ENCODE peak calls at places on chromosomes 2 and 18, in eight cellular contexts. Q, D, O, W, U, A, L and S are unnamed samples.

GRCh38 chr2:88933980-88934379 is 242.5 kb downstream of the RPIA start:
- DNase-seq in Q (no peak), D (no peak), O (no peak), W (no peak), U (no peak), A (peak; percentile 9), L (no peak), S (peak; percentile 12)

GRCh38 chr2:144237845-144238637 is 281.9 kb downstream of the ZEB2 start:
- DNase-seq in Q (peak; percentile 10), D (no peak), O (no peak), W (no peak), U (no peak), A (no peak), L (no peak), S (no peak)

GRCh38 chr2:133135035-133135654 is 433.1 kb downstream of the NCKAP5 start:
- DNase-seq in Q (no peak), D (no peak), O (no peak), W (no peak), U (peak; percentile 8), A (no peak), L (no peak), S (no peak)

GRCh38 chr2:26583381-26583911 is 57.7 kb downstream of the CIB4 start:
- DNase-seq in Q (no peak), D (no peak), O (no peak), W (peak; percentile 62), U (no peak), A (no peak), L (no peak), S (no peak)

GRCh38 chr2:147149589-147150245 is 695.1 kb upstream of the ACVR2A start:
- DNase-seq in Q (no peak), D (no peak), O (no peak), W (peak; percentile 43), U (peak; percentile 73), A (no peak), L (no peak), S (peak; percentile 26)

GRCh38 chr2:159612255-159612901 is 4.0 kb downstream of the BAZ2B start:
- DNase-seq in Q (no peak), D (no peak), O (no peak), W (no peak), U (peak; percentile 44), A (peak; percentile 45), L (no peak), S (peak; percentile 42)

GRCh38 chr18:79611040-79611681 is 68.4 kb upstream of the CTDP1 start:
- DNase-seq in Q (peak; percentile 52), D (peak; percentile 36), O (peak; percentile 51), W (peak; percentile 49), U (peak; percentile 93), A (peak; percentile 33), L (no peak), S (peak; percentile 55)

GRCh38 chr18:50194623-50195532 is at the start of gene MYO5B:
- DNase-seq in Q (no peak), D (no peak), O (peak; percentile 33), W (peak; percentile 81), U (peak; percentile 3), A (peak; percentile 89), L (no peak), S (peak; percentile 85)

GRCh38 chr2:105795575-105795934 is 50.8 kb downstream of the NCK2 start:
- DNase-seq in Q (no peak), D (no peak), O (no peak), W (no peak), U (no peak), A (no peak), L (no peak), S (no peak)

GRCh38 chr18:25921677-25922421 is 168.6 kb downstream of the SS18 start:
- DNase-seq in Q (no peak), D (no peak), O (no peak), W (no peak), U (peak; percentile 0), A (peak; percentile 31), L (peak; percentile 30), S (peak; percentile 38)

GRCh38 chr2:78677774-78678173 is 347.7 kb upstream of the REG3G start:
- DNase-seq in Q (no peak), D (no peak), O (no peak), W (no peak), U (no peak), A (no peak), L (no peak), S (no peak)

GRCh38 chr2:78682781-78683180 is 342.7 kb upstream of the REG3G start:
- DNase-seq in Q (no peak), D (no peak), O (no peak), W (no peak), U (peak; percentile 1), A (no peak), L (no peak), S (no peak)

GRCh38 chr2:78681386-78681785 is 344.1 kb upstream of the REG3G start:
- DNase-seq in Q (no peak), D (no peak), O (no peak), W (no peak), U (no peak), A (no peak), L (no peak), S (no peak)

GRCh38 chr2:78676921-78677696 is 348.4 kb upstream of the REG3G start:
- DNase-seq in Q (no peak), D (no peak), O (no peak), W (no peak), U (no peak), A (no peak), L (no peak), S (no peak)
- TF ChIP-seq CTCF in Q (no peak), D (no peak), O (no peak), W (no peak), U (no peak), A (no peak), L (no peak), S (no peak)

GRCh38 chr2:11175293-11175795 is 20.1 kb downstream of the SLC66A3 start:
- DNase-seq in Q (no peak), D (peak; percentile 19), O (no peak), W (no peak), U (peak; percentile 85), A (peak; percentile 25), L (no peak), S (no peak)
- H3K4me3 ChIP-seq in Q (no peak overlapping the region), D (no peak overlapping the region), O (no peak overlapping the region), W (no peak overlapping the region), U (no peak overlapping the region), A (no peak overlapping the region), L (no peak overlapping the region), S (no peak overlapping the region)

GRCh38 chr2:196535742-196536141 is 103.8 kb upstream of the CCDC150 start:
- DNase-seq in Q (no peak), D (no peak), O (no peak), W (no peak), U (no peak), A (no peak), L (no peak), S (no peak)
- TF ChIP-seq CTCF in Q (peak; percentile 11), D (no peak), O (no peak), W (no peak), U (no peak), A (peak; percentile 17), L (peak; percentile 6), S (no peak)

GRCh38 chr2:184339966-184340365 is 258.4 kb upstream of the ZNF804A start:
- DNase-seq in Q (no peak), D (no peak), O (no peak), W (no peak), U (peak; percentile 37), A (peak; percentile 1), L (no peak), S (peak; percentile 25)

GRCh38 chr2:184336688-184337087 is 261.6 kb upstream of the ZNF804A start:
- DNase-seq in Q (no peak), D (no peak), O (no peak), W (no peak), U (peak; percentile 56), A (no peak), L (no peak), S (peak; percentile 30)

DNA sequence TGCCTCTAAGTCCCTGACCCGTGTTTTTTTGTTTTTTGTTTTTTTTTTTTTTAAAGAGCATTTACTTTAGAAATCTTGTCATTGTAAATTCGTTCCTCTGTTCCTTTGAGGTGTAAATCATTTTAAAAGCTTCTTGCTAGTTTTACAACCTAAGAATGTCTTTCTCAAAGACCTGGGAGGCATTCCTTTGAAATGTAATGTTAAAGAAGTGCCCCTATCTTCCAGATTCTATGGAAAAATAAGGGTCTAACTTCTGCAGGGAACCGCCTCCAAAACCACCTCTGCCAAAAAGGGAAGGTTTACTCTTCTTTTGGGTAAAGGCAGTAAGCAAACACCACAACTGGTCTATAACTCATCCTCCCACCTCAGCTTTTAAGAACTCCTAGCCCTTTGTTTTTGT is 259.6 kb upstream of the ZNF804A start:
- DNase-seq in Q (no peak), D (no peak), O (no peak), W (no peak), U (no peak), A (no peak), L (no peak), S (no peak)
- H3K4me3 ChIP-seq in Q (no peak overlapping the region), D (no peak overlapping the region), O (no peak overlapping the region), W (no peak overlapping the region), U (no peak overlapping the region), A (no peak overlapping the region), L (no peak overlapping the region), S (no peak overlapping the region)